ENCODE peak calls at places on chromosomes 12 and 14, in four cellular contexts. Z is CD8-positive, alpha-beta memory T cell; R is pancreas; E is stomach. G is an unnamed sample. For H3K4me1, the result is how much of the 10 kb centered on the place peaks cover.

GRCh38 chr14:76420827-76421226 is 44.9 kb downstream of the ESRRB start:
- DNase-seq in Z (no peak), R (no peak), E (no peak), G (no peak)

GRCh38 chr12:78933014-78933413 is 68.4 kb downstream of the SYT1 start:
- DNase-seq in Z (no peak), R (no peak), E (no peak), G (no peak)

GRCh38 chr14:101201535-101202125 is 298.1 kb upstream of the RTL1 start:
- DNase-seq in Z (no peak), R (no peak), E (peak), G (no peak)

GRCh38 chr12:127144770-127145169 is 1122.2 kb upstream of the TMEM132C start:
- DNase-seq in Z (no peak), R (no peak), E (no peak), G (no peak)

GRCh38 chr12:31203261-31203660 is 122.7 kb downstream of the SINHCAF start:
- DNase-seq in Z (no peak), R (no peak), E (no peak), G (no peak)

GRCh38 chr12:7758346-7758745 is 6.7 kb upstream of the NANOGNB start:
- DNase-seq in Z (no peak), R (no peak), E (no peak), G (no peak)

GRCh38 chr14:51097287-51097686 is 2.4 kb upstream of the TRIM9 start:
- DNase-seq in Z (no peak), R (no peak), E (no peak), G (no peak)

GRCh38 chr14:32134448-32135070 is 57.5 kb downstream of the ARHGAP5 start:
- DNase-seq in Z (no peak), R (no peak), E (no peak), G (no peak)

GRCh38 chr14:103547941-103548462 is 14.5 kb downstream of the BAG5 start:
- DNase-seq in Z (no peak), R (peak), E (no peak), G (no peak)

GRCh38 chr14:103545915-103546650 is 16.4 kb downstream of the BAG5 start:
- DNase-seq in Z (no peak), R (peak), E (no peak), G (peak)

GRCh38 chr14:103548463-103549351 is 13.8 kb downstream of the BAG5 start:
- DNase-seq in Z (no peak), R (peak), E (no peak), G (peak)

GRCh38 chr14:103546651-103547454 is 15.6 kb downstream of the BAG5 start:
- DNase-seq in Z (peak), R (peak), E (peak), G (peak)

GRCh38 chr14:103547455-103547940 is 15.0 kb downstream of the BAG5 start:
- DNase-seq in Z (no peak), R (peak), E (no peak), G (no peak)
- H3K4me1 ChIP-seq in Z (under half), R (under half), E (half or more), G (under half)

GRCh38 chr12:51862947-51863346 is 14.4 kb upstream of the FIGNL2 start:
- DNase-seq in Z (no peak), R (peak), E (no peak), G (no peak)
- H3K4me3 ChIP-seq in Z (no peak), R (no peak), E (no peak), G (no peak)

GRCh38 chr12:124371366-124371765 is 76.5 kb downstream of the RFLNA start:
- DNase-seq in Z (no peak), R (no peak), E (no peak), G (no peak)

GRCh38 chr12:124369901-124370378 is 75.0 kb downstream of the RFLNA start:
- DNase-seq in Z (no peak), R (no peak), E (no peak), G (no peak)

GRCh38 chr12:124369055-124369900 is 74.4 kb downstream of the RFLNA start:
- DNase-seq in Z (no peak), R (peak), E (peak), G (peak)

GRCh38 chr12:124370851-124371250 is 76.0 kb downstream of the RFLNA start:
- DNase-seq in Z (no peak), R (no peak), E (no peak), G (no peak)

GRCh38 chr12:124370384-124370783 is 75.5 kb downstream of the RFLNA start:
- DNase-seq in Z (no peak), R (no peak), E (no peak), G (no peak)
- H3K4me1 ChIP-seq in Z (under half), R (under half), E (under half), G (under half)

GRCh38 chr14:61472025-61472672 is 150.8 kb downstream of the PRKCH start:
- DNase-seq in Z (peak), R (no peak), E (no peak), G (no peak)
- H3K4me3 ChIP-seq in Z (peak), R (peak), E (peak), G (no peak)

DNA sequence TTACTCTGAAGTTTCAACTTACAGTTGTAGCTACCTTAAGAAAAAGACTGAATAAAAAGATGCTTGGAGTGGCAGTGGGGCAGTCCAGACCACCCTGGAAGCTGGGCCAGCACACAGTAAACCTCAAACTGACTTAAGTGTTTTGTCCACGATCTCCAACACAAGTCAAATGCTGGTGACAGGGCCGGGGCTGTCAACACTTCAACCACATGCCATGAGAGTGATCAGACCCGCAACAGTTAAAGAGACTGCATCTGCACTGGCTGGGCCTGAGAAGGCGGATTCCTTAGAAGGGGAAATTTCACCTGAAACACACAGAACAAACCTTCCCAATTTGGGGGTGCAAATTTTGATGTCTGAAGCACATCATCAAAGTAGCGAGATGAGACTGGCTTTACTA is 223.5 kb upstream of the CAND1 start:
- DNase-seq in Z (no peak), R (no peak), E (no peak), G (no peak)
- H3K4me1 ChIP-seq in Z (under half), R (under half), E (under half), G (under half)

GRCh38 chr14:21015312-21015711 is 9.5 kb downstream of the NDRG2 start:
- DNase-seq in Z (no peak), R (no peak), E (no peak), G (no peak)
- H3K4me3 ChIP-seq in Z (no peak), R (no peak), E (no peak), G (no peak)

GRCh38 chr14:90553298-90553920 is 156.6 kb downstream of the CALM1 start:
- DNase-seq in Z (no peak), R (no peak), E (no peak), G (no peak)

GRCh38 chr14:90553921-90554336 is 157.1 kb downstream of the CALM1 start:
- DNase-seq in Z (no peak), R (no peak), E (no peak), G (no peak)

GRCh38 chr14:90551733-90552464 is 155.1 kb downstream of the CALM1 start:
- DNase-seq in Z (no peak), R (no peak), E (peak), G (no peak)

GRCh38 chr14:90551070-90551704 is 154.4 kb downstream of the CALM1 start:
- DNase-seq in Z (no peak), R (no peak), E (no peak), G (no peak)

GRCh38 chr14:90552465-90553297 is 155.9 kb downstream of the CALM1 start:
- DNase-seq in Z (no peak), R (no peak), E (no peak), G (no peak)
- H3K4me1 ChIP-seq in Z (under half), R (under half), E (under half), G (under half)

DNA sequence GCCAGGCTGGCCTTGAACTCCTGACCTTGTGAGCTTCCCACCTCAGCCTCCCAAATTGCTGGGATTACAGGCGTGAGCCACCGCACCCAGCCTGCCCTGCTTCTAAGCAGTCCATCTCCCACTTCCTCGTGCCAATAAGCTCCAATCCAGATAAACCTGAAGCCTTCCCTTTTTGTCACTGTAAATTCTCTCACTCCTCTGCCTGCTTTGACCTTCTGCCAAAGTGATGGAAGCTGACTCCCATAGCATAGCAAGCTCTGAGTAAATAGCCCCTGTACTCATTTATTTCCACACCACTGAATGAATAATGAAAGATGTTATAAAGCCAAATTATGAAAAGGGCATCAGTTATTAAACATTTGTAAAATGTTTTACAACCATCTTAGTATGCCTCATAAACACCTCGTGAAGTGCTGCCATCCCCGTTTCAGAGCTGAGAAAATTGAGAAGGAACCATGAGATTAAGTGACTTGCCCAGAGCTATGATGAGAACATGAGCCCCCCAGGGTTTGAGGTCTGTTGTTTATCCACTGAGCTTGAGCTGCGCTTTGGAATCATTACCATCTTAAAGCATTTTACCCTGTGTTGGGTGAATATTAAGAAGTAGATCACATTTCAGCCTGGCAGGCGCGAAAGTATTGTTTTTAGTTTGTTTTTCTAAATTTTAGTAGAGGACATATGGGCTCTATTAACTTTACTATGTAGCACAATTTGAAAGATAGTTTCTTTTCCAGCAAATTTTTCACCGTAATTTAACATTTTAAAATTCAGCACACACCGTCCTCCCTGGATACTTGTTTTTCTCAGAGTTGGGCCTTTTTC is 30.3 kb downstream of the MANSC1 start:
- DNase-seq in Z (no peak), R (no peak), E (no peak), G (no peak)
- H3K4me3 ChIP-seq in Z (no peak), R (peak), E (peak), G (no peak)

DNA sequence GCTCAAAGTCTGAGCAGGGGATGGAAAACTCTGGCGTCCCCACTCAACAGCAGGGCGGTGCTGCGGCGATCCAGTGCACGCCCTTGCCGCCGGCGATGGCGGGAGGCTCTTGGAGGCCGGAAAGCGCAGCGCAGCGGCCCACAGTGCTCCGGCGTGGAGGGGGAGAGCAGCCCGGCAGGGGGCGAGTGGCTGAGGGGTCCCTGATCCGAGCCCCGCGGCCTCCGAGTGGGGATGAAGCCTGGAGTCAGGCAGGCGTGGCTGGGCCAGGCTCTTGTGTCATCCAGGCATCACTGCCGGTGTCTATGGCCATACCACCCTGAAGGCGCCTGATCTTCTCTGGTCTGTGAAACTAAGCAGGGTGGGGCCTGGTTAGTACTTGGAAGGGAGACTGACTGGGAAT is 183.1 kb downstream of the ALG10 start:
- DNase-seq in Z (no peak), R (no peak), E (no peak), G (no peak)
- H3K4me1 ChIP-seq in Z (under half), R (under half), E (under half), G (under half)

DNA sequence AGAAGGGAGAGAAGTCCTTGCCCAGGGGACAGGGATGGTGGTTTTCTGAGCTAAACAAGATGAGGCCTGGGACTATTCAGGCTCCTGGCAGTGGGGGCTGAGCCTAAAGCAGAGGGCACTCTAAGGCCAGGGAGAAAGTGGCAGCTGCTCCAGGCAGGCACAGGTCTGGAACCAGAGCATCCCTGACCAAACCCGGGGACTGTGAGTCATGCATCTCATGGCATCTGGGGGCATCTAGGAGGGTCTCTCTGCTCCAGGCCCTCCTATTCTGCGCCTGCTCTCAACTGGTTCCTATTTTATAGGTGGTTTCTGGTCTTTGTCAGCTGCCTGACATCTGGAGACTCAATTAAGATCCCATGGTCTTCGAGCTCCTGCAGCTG is 11.6 kb downstream of the KRT7 start:
- DNase-seq in Z (no peak), R (no peak), E (no peak), G (no peak)
- H3K4me3 ChIP-seq in Z (no peak), R (peak), E (no peak), G (no peak)

G was measured in mucosa of descending colon.